ENCODE peak calls at places on chromosome 19, in nine cellular contexts. Y is RWPE1; V is lung; S is CD8-positive, alpha-beta memory T cell; Z is GM23338; I is mesenchymal stem cell; G is heart right ventricle; J is ascending aorta; B is body of pancreas. M is an unnamed sample.

GRCh38 chr19:28737021-28737525 is 475.9 kb downstream of the UQCRFS1 start:
- DNase-seq in Y (peak; percentile 20), V (no peak), S (no peak), Z (peak; percentile 65), I (peak; percentile 50), G (no peak), J (no peak), B (no peak), M (no peak)

GRCh38 chr19:44925114-44925891 is 10.9 kb downstream of the APOC1 start:
- DNase-seq in Y (no peak), V (peak; percentile 59), S (no peak), Z (no peak), I (peak; percentile 81), G (peak; percentile 60), J (peak; percentile 83), B (peak; percentile 47), M (no peak)

GRCh38 chr19:42465827-42466280 is 23.1 kb upstream of the CXCL17 start:
- DNase-seq in Y (no peak), V (no peak), S (no peak), Z (no peak), I (no peak), G (no peak), J (no peak), B (no peak), M (no peak)

GRCh38 chr19:48290923-48291700 is 21.2 kb downstream of the ZNF114 start:
- DNase-seq in Y (peak; percentile 83), V (peak; percentile 81), S (peak; percentile 61), Z (peak; percentile 91), I (peak; percentile 86), G (peak; percentile 77), J (peak; percentile 86), B (peak; percentile 69), M (peak; percentile 88)

GRCh38 chr19:8399681-8400188 is 9.6 kb downstream of the RAB11B start:
- DNase-seq in Y (no peak), V (no peak), S (no peak), Z (no peak), I (no peak), G (no peak), J (no peak), B (no peak), M (no peak)

GRCh38 chr19:35458821-35459391 is 10.8 kb downstream of the FFAR2 start:
- DNase-seq in Y (no peak), V (no peak), S (no peak), Z (no peak), I (peak; percentile 62), G (no peak), J (no peak), B (peak; percentile 83), M (no peak)

GRCh38 chr19:7494416-7495098 is 5.7 kb upstream of the PEX11G start:
- DNase-seq in Y (no peak), V (no peak), S (no peak), Z (no peak), I (peak; percentile 93), G (peak; percentile 38), J (no peak), B (peak; percentile 85), M (no peak)

GRCh38 chr19:11279505-11280236 is 16.3 kb upstream of the TSPAN16 start:
- DNase-seq in Y (no peak), V (no peak), S (peak; percentile 30), Z (no peak), I (no peak), G (no peak), J (no peak), B (no peak), M (no peak)

GRCh38 chr19:58203814-58204475 is 21.1 kb downstream of the ZNF274 start:
- DNase-seq in Y (no peak), V (no peak), S (no peak), Z (peak; percentile 44), I (no peak), G (no peak), J (no peak), B (no peak), M (peak; percentile 50)

GRCh38 chr19:7874080-7874856 is at the start of gene PRR36:
- DNase-seq in Y (no peak), V (peak; percentile 63), S (no peak), Z (peak; percentile 91), I (peak; percentile 26), G (no peak), J (no peak), B (peak; percentile 82), M (no peak)

GRCh38 chr19:38039966-38040365 is 133.0 kb downstream of the SIPA1L3 start:
- DNase-seq in Y (peak; percentile 66), V (no peak), S (no peak), Z (no peak), I (peak; percentile 95), G (no peak), J (no peak), B (no peak), M (no peak)

GRCh38 chr19:16608290-16608704 is 19.7 kb downstream of the MED26 start:
- DNase-seq in Y (peak; percentile 27), V (no peak), S (no peak), Z (no peak), I (peak; percentile 96), G (no peak), J (peak; percentile 77), B (peak; percentile 76), M (no peak)

GRCh38 chr19:37506387-37507166 is at the start of gene ZNF793:
- DNase-seq in Y (peak; percentile 64), V (peak; percentile 78), S (peak; percentile 73), Z (peak; percentile 93), I (peak; percentile 82), G (peak; percentile 88), J (peak; percentile 89), B (peak; percentile 78), M (peak; percentile 85)

GRCh38 chr19:11784356-11784755 is 14.0 kb upstream of the ZNF491 start:
- DNase-seq in Y (no peak), V (no peak), S (no peak), Z (no peak), I (no peak), G (no peak), J (no peak), B (no peak), M (no peak)

GRCh38 chr19:29758863-29759262 is 43.8 kb upstream of the C19orf12 start:
- DNase-seq in Y (no peak), V (no peak), S (no peak), Z (no peak), I (no peak), G (no peak), J (no peak), B (no peak), M (no peak)

GRCh38 chr19:49420227-49420626 is 3.0 kb downstream of the PTH2 start:
- DNase-seq in Y (no peak), V (no peak), S (no peak), Z (no peak), I (no peak), G (no peak), J (no peak), B (no peak), M (no peak)

GRCh38 chr19:7868326-7868670 is 5.9 kb downstream of the PRR36 start:
- DNase-seq in Y (no peak), V (no peak), S (no peak), Z (peak; percentile 83), I (peak; percentile 31), G (no peak), J (no peak), B (no peak), M (no peak)

GRCh38 chr19:12668937-12669271 is 2.3 kb downstream of the WDR83 start:
- DNase-seq in Y (peak; percentile 53), V (peak; percentile 46), S (peak; percentile 77), Z (peak; percentile 74), I (peak; percentile 83), G (peak; percentile 45), J (peak; percentile 79), B (peak; percentile 43), M (no peak)

GRCh38 chr19:3367572-3368440 is 1.4 kb downstream of the NFIC start:
- DNase-seq in Y (no peak), V (no peak), S (no peak), Z (no peak), I (peak; percentile 56), G (no peak), J (no peak), B (peak; percentile 32), M (peak; percentile 81)

GRCh38 chr19:5112175-5112574 is 143.3 kb downstream of the KDM4B start:
- DNase-seq in Y (no peak), V (no peak), S (no peak), Z (no peak), I (no peak), G (no peak), J (no peak), B (no peak), M (no peak)

GRCh38 chr19:5113633-5114586 is 145.0 kb downstream of the KDM4B start:
- DNase-seq in Y (no peak), V (no peak), S (no peak), Z (no peak), I (no peak), G (no peak), J (no peak), B (peak; percentile 66), M (no peak)

GRCh38 chr19:5113101-5113557 is 144.2 kb downstream of the KDM4B start:
- DNase-seq in Y (no peak), V (no peak), S (no peak), Z (no peak), I (peak; percentile 44), G (no peak), J (no peak), B (no peak), M (no peak)

GRCh38 chr19:5111051-5111450 is 142.1 kb downstream of the KDM4B start:
- DNase-seq in Y (no peak), V (no peak), S (no peak), Z (no peak), I (no peak), G (no peak), J (no peak), B (no peak), M (no peak)

GRCh38 chr19:5112681-5113080 is 143.8 kb downstream of the KDM4B start:
- DNase-seq in Y (no peak), V (no peak), S (no peak), Z (no peak), I (no peak), G (no peak), J (no peak), B (no peak), M (no peak)
- H3K27ac ChIP-seq in Y (no peak overlapping the region), V (no peak overlapping the region), S (no peak overlapping the region), Z (peak overlapping the region; percentile 79), I (no peak overlapping the region), G (no peak overlapping the region), J (no peak overlapping the region), B (no peak overlapping the region), M (no peak overlapping the region)

GRCh38 chr19:46875234-46875633 is 14.4 kb downstream of the ARHGAP35 start:
- DNase-seq in Y (no peak), V (no peak), S (no peak), Z (peak; percentile 79), I (no peak), G (no peak), J (no peak), B (no peak), M (no peak)
- H3K27ac ChIP-seq in Y (peak overlapping the region; percentile 65), V (no peak overlapping the region), S (no peak overlapping the region), Z (peak overlapping the region; percentile 77), I (peak overlapping the region; percentile 51), G (no peak overlapping the region), J (no peak overlapping the region), B (no peak overlapping the region), M (no peak overlapping the region)

GRCh38 chr19:17943284-17944221 is 10.7 kb downstream of the CCDC124 start:
- DNase-seq in Y (no peak), V (no peak), S (no peak), Z (peak; percentile 90), I (no peak), G (no peak), J (no peak), B (no peak), M (no peak)
- H3K27ac ChIP-seq in Y (peak overlapping the region; percentile 74), V (no peak overlapping the region), S (no peak overlapping the region), Z (no peak overlapping the region), I (no peak overlapping the region), G (no peak overlapping the region), J (no peak overlapping the region), B (no peak overlapping the region), M (no peak overlapping the region)

GRCh38 chr19:46159893-46160775 is 12.1 kb downstream of the IGFL2 start:
- DNase-seq in Y (no peak), V (no peak), S (no peak), Z (no peak), I (no peak), G (no peak), J (no peak), B (no peak), M (no peak)
- H3K27ac ChIP-seq in Y (no peak overlapping the region), V (no peak overlapping the region), S (no peak overlapping the region), Z (no peak overlapping the region), I (no peak overlapping the region), G (no peak overlapping the region), J (no peak overlapping the region), B (no peak overlapping the region), M (no peak overlapping the region)